ENCODE peak calls at places on chromosomes 2 and 18, in seven cellular contexts. One of them, this sample, is unnamed.

GRCh38 chr2:160222546-160223281 is 22.6 kb upstream of the ITGB6 start:
- DNase-seq in amygdala: no peak
- DNase-seq in mesothelial cell of epicardium: no peak
- DNase-seq in T-helper 9 cell: no peak
- DNase-seq in fibroblast of mammary gland: no peak
- DNase-seq in kidney tubule cell: peak; percentile 16
- DNase-seq in cardiac muscle cell: no peak
- DNase-seq in this sample: no peak

GRCh38 chr2:55811048-55811447 is 112.5 kb downstream of the EFEMP1 start:
- DNase-seq in amygdala: no peak
- DNase-seq in mesothelial cell of epicardium: no peak
- DNase-seq in T-helper 9 cell: no peak
- DNase-seq in fibroblast of mammary gland: peak; percentile 12
- DNase-seq in kidney tubule cell: no peak
- DNase-seq in cardiac muscle cell: no peak
- DNase-seq in this sample: no peak

GRCh38 chr2:158894572-158894971 is 73.9 kb upstream of the TANC1 start:
- DNase-seq in amygdala: no peak
- DNase-seq in mesothelial cell of epicardium: no peak
- DNase-seq in T-helper 9 cell: no peak
- DNase-seq in fibroblast of mammary gland: no peak
- DNase-seq in kidney tubule cell: no peak
- DNase-seq in cardiac muscle cell: no peak
- DNase-seq in this sample: no peak

GRCh38 chr2:199739413-199740110 is 111.4 kb downstream of the FTCDNL1 start:
- DNase-seq in amygdala: peak; percentile 19
- DNase-seq in mesothelial cell of epicardium: peak; percentile 58
- DNase-seq in T-helper 9 cell: peak; percentile 55
- DNase-seq in fibroblast of mammary gland: peak; percentile 60
- DNase-seq in kidney tubule cell: peak; percentile 62
- DNase-seq in cardiac muscle cell: peak; percentile 82
- DNase-seq in this sample: peak; percentile 66

GRCh38 chr2:132400901-132401240 is 15.7 kb upstream of the GPR39 start:
- DNase-seq in amygdala: no peak
- DNase-seq in mesothelial cell of epicardium: no peak
- DNase-seq in T-helper 9 cell: no peak
- DNase-seq in fibroblast of mammary gland: no peak
- DNase-seq in kidney tubule cell: no peak
- DNase-seq in cardiac muscle cell: no peak
- DNase-seq in this sample: no peak

GRCh38 chr2:22375094-22375493 is 1009.9 kb upstream of the KLHL29 start:
- DNase-seq in amygdala: no peak
- DNase-seq in mesothelial cell of epicardium: no peak
- DNase-seq in T-helper 9 cell: no peak
- DNase-seq in fibroblast of mammary gland: no peak
- DNase-seq in kidney tubule cell: peak; percentile 38
- DNase-seq in cardiac muscle cell: no peak
- DNase-seq in this sample: no peak

GRCh38 chr2:180728928-180729559 is 251.4 kb upstream of the UBE2E3 start:
- DNase-seq in amygdala: no peak
- DNase-seq in mesothelial cell of epicardium: no peak
- DNase-seq in T-helper 9 cell: no peak
- DNase-seq in fibroblast of mammary gland: peak; percentile 94
- DNase-seq in kidney tubule cell: peak; percentile 81
- DNase-seq in cardiac muscle cell: no peak
- DNase-seq in this sample: no peak

GRCh38 chr2:85505551-85506238 is 33.3 kb upstream of the MAT2A start:
- DNase-seq in amygdala: no peak
- DNase-seq in mesothelial cell of epicardium: no peak
- DNase-seq in T-helper 9 cell: no peak
- DNase-seq in fibroblast of mammary gland: peak; percentile 22
- DNase-seq in kidney tubule cell: no peak
- DNase-seq in cardiac muscle cell: no peak
- DNase-seq in this sample: no peak

GRCh38 chr18:63479826-63480225 is 3.1 kb downstream of the SERPINB5 start:
- DNase-seq in amygdala: no peak
- DNase-seq in mesothelial cell of epicardium: no peak
- DNase-seq in T-helper 9 cell: no peak
- DNase-seq in fibroblast of mammary gland: no peak
- DNase-seq in kidney tubule cell: no peak
- DNase-seq in cardiac muscle cell: no peak
- DNase-seq in this sample: no peak

GRCh38 chr2:240997141-240997855 is 1.1 kb upstream of the SNED1 start:
- DNase-seq in amygdala: no peak
- DNase-seq in mesothelial cell of epicardium: peak; percentile 10
- DNase-seq in T-helper 9 cell: no peak
- DNase-seq in fibroblast of mammary gland: peak; percentile 63
- DNase-seq in kidney tubule cell: no peak
- DNase-seq in cardiac muscle cell: no peak
- DNase-seq in this sample: no peak

GRCh38 chr2:221212105-221212504 is 360.0 kb downstream of the EPHA4 start:
- DNase-seq in amygdala: no peak
- DNase-seq in mesothelial cell of epicardium: no peak
- DNase-seq in T-helper 9 cell: no peak
- DNase-seq in fibroblast of mammary gland: no peak
- DNase-seq in kidney tubule cell: no peak
- DNase-seq in cardiac muscle cell: no peak
- DNase-seq in this sample: no peak

GRCh38 chr18:13496691-13497281 is 229.6 kb downstream of the FAM210A start:
- DNase-seq in amygdala: no peak
- DNase-seq in mesothelial cell of epicardium: no peak
- DNase-seq in T-helper 9 cell: no peak
- DNase-seq in fibroblast of mammary gland: no peak
- DNase-seq in kidney tubule cell: no peak
- DNase-seq in cardiac muscle cell: no peak
- DNase-seq in this sample: no peak

GRCh38 chr2:86706220-86706619 is 13.9 kb upstream of the RMND5A start:
- DNase-seq in amygdala: no peak
- DNase-seq in mesothelial cell of epicardium: no peak
- DNase-seq in T-helper 9 cell: no peak
- DNase-seq in fibroblast of mammary gland: no peak
- DNase-seq in kidney tubule cell: no peak
- DNase-seq in cardiac muscle cell: no peak
- DNase-seq in this sample: no peak

GRCh38 chr18:41966943-41967342 is 11.9 kb downstream of the PIK3C3 start:
- DNase-seq in amygdala: no peak
- DNase-seq in mesothelial cell of epicardium: no peak
- DNase-seq in T-helper 9 cell: no peak
- DNase-seq in fibroblast of mammary gland: peak; percentile 18
- DNase-seq in kidney tubule cell: no peak
- DNase-seq in cardiac muscle cell: no peak
- DNase-seq in this sample: no peak